ENCODE peak calls at places on chromosomes 6 and 20, in nine cellular contexts. C is heart left ventricle; Q is spleen; X is SJSA1; J is effector memory CD4-positive, alpha-beta T cell; B is mammary epithelial cell; P is suprapubic skin; T is PC-3; V is cardiac muscle cell. S is an unnamed sample.

GRCh38 chr20:32965115-32965514 is 39.1 kb downstream of the SUN5 start:
- DNase-seq in X (no peak), J (no peak), V (no peak), T (no peak), Q (no peak), B (no peak), P (peak), C (no peak), S (no peak)

GRCh38 chr20:1388253-1388652 is 4.6 kb downstream of the FKBP1A start:
- DNase-seq in T (no peak), Q (no peak), P (no peak), C (no peak), B (no peak), V (no peak), J (no peak), X (no peak), S (no peak)

GRCh38 chr20:25223765-25224720 is 23.8 kb upstream of the PYGB start:
- DNase-seq in J (no peak), B (no peak), P (peak), X (no peak), V (no peak), C (no peak), T (no peak), Q (peak), S (no peak)

GRCh38 chr6:153048631-153049030 is 46.1 kb upstream of the MTRF1L start:
- DNase-seq in B (peak), C (no peak), X (no peak), P (no peak), Q (no peak), J (no peak), V (no peak), T (peak), S (no peak)

GRCh38 chr20:24778585-24779031 is 170.5 kb upstream of the CST7 start:
- DNase-seq in J (no peak), X (no peak), C (no peak), T (peak), Q (peak), V (no peak), B (no peak), P (peak), S (peak)

GRCh38 chr6:36595168-36595818 is 1.1 kb downstream of the SRSF3 start:
- DNase-seq in X (peak), B (peak), P (no peak), J (no peak), Q (no peak), T (peak), V (peak), C (peak), S (no peak)

GRCh38 chr6:14472964-14473363 is 355.4 kb downstream of the CD83 start:
- DNase-seq in Q (no peak), X (peak), J (no peak), T (no peak), P (no peak), B (no peak), C (no peak), V (peak), S (no peak)

GRCh38 chr20:63501818-63502670 is 3.2 kb upstream of the EEF1A2 start:
- DNase-seq in X (no peak), T (no peak), V (no peak), J (no peak), B (no peak), Q (no peak), P (no peak), C (peak), S (no peak)

GRCh38 chr6:2770171-2770570 is 5.0 kb downstream of the WRNIP1 start:
- DNase-seq in J (no peak), B (no peak), X (peak), V (no peak), T (no peak), Q (peak), C (peak), P (no peak), S (no peak)

GRCh38 chr6:136751991-136752390 is 40.3 kb downstream of the MAP3K5 start:
- DNase-seq in C (no peak), J (no peak), B (no peak), X (no peak), P (no peak), T (no peak), V (no peak), Q (no peak), S (no peak)

GRCh38 chr6:169689247-169689646 is 12.6 kb downstream of the WDR27 start:
- DNase-seq in V (peak), Q (no peak), C (no peak), B (peak), X (peak), T (peak), J (no peak), P (no peak), S (no peak)

GRCh38 chr20:8454137-8454712 is 322.2 kb downstream of the PLCB1 start:
- DNase-seq in X (peak), T (peak), P (no peak), V (peak), B (peak), J (no peak), Q (no peak), C (no peak), S (no peak)

GRCh38 chr6:2940010-2940850 is 31.1 kb downstream of the SERPINB6 start:
- DNase-seq in C (no peak), Q (peak), X (no peak), J (peak), V (no peak), P (peak), B (no peak), T (no peak), S (no peak)

GRCh38 chr6:49001856-49002255 is 461.2 kb downstream of the MMUT start:
- DNase-seq in C (no peak), X (no peak), V (peak), T (peak), Q (no peak), B (peak), J (no peak), P (no peak), S (no peak)

GRCh38 chr6:40586800-40587201 is 363 bp downstream of the LRFN2 start:
- DNase-seq in J (no peak), B (no peak), T (no peak), P (no peak), X (no peak), C (no peak), Q (no peak), V (no peak), S (no peak)

GRCh38 chr6:81171991-81172740 is 580.3 kb downstream of the TENT5A start:
- DNase-seq in P (no peak), B (peak), C (peak), V (peak), J (no peak), X (no peak), T (no peak), Q (no peak), S (no peak)

GRCh38 chr6:152680151-152680550 is 17.5 kb upstream of the MYCT1 start:
- DNase-seq in P (no peak), V (no peak), C (no peak), J (no peak), Q (no peak), X (no peak), B (no peak), T (no peak), S (no peak)

GRCh38 chr20:38221041-38221589 is 39.4 kb downstream of the KIAA1755 start:
- DNase-seq in Q (peak), V (peak), J (peak), P (no peak), T (peak), X (peak), B (peak), C (peak), S (peak)

GRCh38 chr6:47700051-47700450 is 1.7 kb downstream of the ADGRF4 start:
- DNase-seq in P (no peak), B (peak), Q (no peak), C (no peak), V (peak), J (no peak), T (peak), X (no peak), S (peak)

GRCh38 chr6:32609731-32610640 is 20.3 kb upstream of the HLA-DRB1 start:
- DNase-seq in Q (peak), J (peak), P (no peak), B (peak), T (peak), C (no peak), V (peak), X (peak), S (no peak)

GRCh38 chr20:9290331-9290730 is 221.4 kb downstream of the PLCB4 start:
- DNase-seq in X (no peak), J (no peak), Q (no peak), P (no peak), T (no peak), C (no peak), V (no peak), B (no peak), S (no peak)

GRCh38 chr6:71473908-71474307 is 185.3 kb downstream of the OGFRL1 start:
- DNase-seq in V (peak), C (peak), J (no peak), Q (no peak), B (peak), X (peak), T (peak), P (peak), S (peak)

GRCh38 chr6:138891255-138891986 is 95.5 kb downstream of the ECT2L start:
- DNase-seq in C (no peak), T (peak), P (no peak), V (no peak), B (peak), Q (no peak), J (no peak), X (peak), S (no peak)

GRCh38 chr6:16236648-16237199 is 1.7 kb upstream of the GMPR start:
- DNase-seq in T (peak), P (no peak), C (peak), J (no peak), X (peak), B (peak), V (peak), Q (peak), S (peak)

GRCh38 chr6:52371656-52372151 is 9.8 kb downstream of the PAQR8 start:
- DNase-seq in B (no peak), P (no peak), V (peak), X (no peak), Q (no peak), J (no peak), T (no peak), C (no peak), S (no peak)

GRCh38 chr20:63525968-63526367 is 5.4 kb downstream of the PPDPF start:
- DNase-seq in P (no peak), J (no peak), B (no peak), Q (peak), V (no peak), C (no peak), T (no peak), X (no peak), S (no peak)

GRCh38 chr6:94254689-94255088 is 835.3 kb upstream of the EPHA7 start:
- DNase-seq in J (no peak), X (no peak), T (peak), C (no peak), Q (no peak), P (no peak), V (no peak), B (no peak), S (no peak)

GRCh38 chr20:50765674-50766073 is 29.2 kb upstream of the BCAS4 start:
- DNase-seq in J (no peak), P (no peak), V (no peak), X (no peak), Q (no peak), T (no peak), C (no peak), B (no peak), S (no peak)

GRCh38 chr6:29517728-29518440 is 30.1 kb upstream of the MAS1L start:
- DNase-seq in J (no peak), T (no peak), V (no peak), P (peak), X (no peak), C (no peak), Q (no peak), B (no peak), S (no peak)

GRCh38 chr20:36919715-36920333 is 31.7 kb downstream of the SAMHD1 start:
- DNase-seq in X (peak), P (no peak), Q (no peak), T (peak), J (no peak), B (peak), V (peak), C (no peak), S (no peak)

GRCh38 chr6:138909511-138909910 is 78.5 kb downstream of the REPS1 start:
- DNase-seq in V (no peak), P (no peak), B (no peak), T (no peak), Q (no peak), X (no peak), C (no peak), J (no peak), S (no peak)

GRCh38 chr6:35096129-35096852 is 44.8 kb downstream of the TCP11 start:
- DNase-seq in Q (no peak), X (peak), T (peak), P (no peak), C (no peak), V (peak), B (peak), J (no peak), S (no peak)

GRCh38 chr6:28165566-28165965 is 23.9 kb downstream of the ZKSCAN8 start:
- DNase-seq in P (no peak), T (no peak), V (no peak), X (no peak), B (no peak), Q (no peak), C (no peak), J (no peak), S (no peak)

GRCh38 chr6:163416380-163416629 is 1.8 kb downstream of the QKI start:
- DNase-seq in X (peak), Q (no peak), P (no peak), J (no peak), T (no peak), C (no peak), B (no peak), V (no peak), S (no peak)

DNA sequence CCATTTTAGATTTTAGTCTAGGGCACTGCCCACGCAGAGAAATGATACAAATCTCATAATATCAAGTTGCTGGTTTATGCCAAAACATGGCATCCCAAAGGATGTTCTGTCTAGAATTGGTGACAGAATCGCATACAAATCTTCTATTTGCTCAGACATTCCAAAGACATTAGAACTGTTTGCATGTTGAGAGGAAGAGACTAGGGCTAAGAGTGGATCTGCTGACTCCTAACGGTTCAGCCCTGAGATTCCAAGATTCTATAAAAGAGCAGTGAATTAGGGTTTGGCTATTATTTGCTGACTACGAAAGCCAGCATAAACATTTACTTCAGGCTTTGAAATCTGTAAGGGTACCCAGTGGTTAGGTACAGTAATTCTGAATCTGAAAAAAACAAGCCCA is 3.6 kb downstream of the EPB41L2 start:
- DNase-seq in C (no peak), P (no peak), Q (no peak), J (no peak), V (peak), X (peak), T (peak), B (no peak), S (no peak)
- H3K4me3 ChIP-seq in C (no peak), P (no peak), Q (no peak), J (no peak), V (no peak), X (no peak), T (peak), B (no peak), S (no peak)

DNA sequence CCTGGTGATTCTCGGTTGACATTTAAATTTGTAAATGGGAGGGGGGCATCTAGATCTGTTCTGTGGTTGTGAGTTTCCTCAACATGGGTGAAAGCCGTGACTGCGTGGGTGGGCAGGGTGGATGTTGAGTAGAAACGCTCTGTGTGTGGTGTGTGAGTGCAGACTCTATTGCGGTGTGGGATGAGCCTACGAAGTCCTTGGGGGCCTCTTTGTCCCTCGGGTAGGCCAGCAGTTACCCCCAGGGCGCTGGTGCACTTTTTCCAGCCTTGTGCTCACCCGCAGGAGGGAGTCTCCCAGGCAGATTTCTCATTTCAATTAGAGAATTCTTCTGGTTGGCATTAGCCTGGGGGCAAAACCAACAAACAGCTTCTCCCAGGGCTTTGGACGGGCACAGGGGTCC is 10.6 kb downstream of the TOX2 start:
- DNase-seq in T (no peak), B (no peak), C (no peak), J (no peak), V (no peak), X (peak), P (no peak), Q (no peak), S (no peak)
- H3K27ac ChIP-seq in T (no peak), B (no peak), C (no peak), J (no peak), V (no peak), X (peak), P (no peak), Q (no peak), S (no peak)

GRCh38 chr20:47573586-47573985 is 71.9 kb downstream of the NCOA3 start:
- DNase-seq in B (no peak), Q (no peak), J (no peak), T (no peak), C (no peak), X (no peak), P (no peak), V (no peak), S (no peak)

GRCh38 chr20:47577271-47577670 is 75.6 kb downstream of the NCOA3 start:
- DNase-seq in P (no peak), V (no peak), X (no peak), C (no peak), T (no peak), Q (no peak), B (no peak), J (no peak), S (no peak)

GRCh38 chr20:47574616-47575401 is 73.1 kb downstream of the NCOA3 start:
- DNase-seq in J (no peak), P (no peak), T (peak), C (no peak), B (no peak), V (peak), X (no peak), Q (no peak), S (no peak)

GRCh38 chr20:47578543-47578942 is 76.9 kb downstream of the NCOA3 start:
- DNase-seq in X (no peak), C (no peak), P (no peak), B (no peak), Q (no peak), V (peak), J (no peak), T (no peak), S (no peak)

DNA sequence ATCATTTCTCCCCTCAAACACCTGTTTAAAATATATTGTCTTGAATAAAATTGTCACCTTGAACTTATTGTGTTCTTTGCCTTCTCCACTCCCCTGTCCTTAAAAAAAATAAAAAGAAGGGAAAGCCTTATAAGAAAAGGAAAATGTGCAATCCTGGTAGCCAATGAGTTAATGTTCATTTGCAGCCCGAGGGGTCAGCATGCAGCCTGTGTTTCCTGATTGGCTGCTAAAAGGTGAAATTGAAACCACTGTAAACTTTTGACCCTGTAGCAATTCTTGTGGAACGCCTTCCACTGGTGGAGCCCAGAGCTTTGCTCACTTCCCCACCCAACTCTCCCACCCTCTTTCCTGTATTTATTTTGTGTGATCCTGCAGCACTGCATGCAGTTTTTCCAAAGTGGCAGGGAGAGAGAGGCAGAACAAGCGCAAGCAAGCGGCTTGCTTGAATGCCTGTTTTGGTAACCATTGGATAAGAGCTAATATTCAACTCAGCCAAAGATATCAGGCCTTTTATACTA is 74.9 kb downstream of the NCOA3 start:
- DNase-seq in J (no peak), X (peak), P (no peak), B (peak), C (peak), V (peak), Q (no peak), T (peak), S (peak)
- H3K4me3 ChIP-seq in J (no peak), X (no peak), P (no peak), B (no peak), C (peak), V (no peak), Q (no peak), T (peak), S (peak)

GRCh38 chr6:41736800-41737555 is 1.6 kb upstream of the TFEB start:
- DNase-seq in Q (peak), V (no peak), P (no peak), X (no peak), B (no peak), J (no peak), C (no peak), T (no peak), S (no peak)

GRCh38 chr6:41736207-41736710 is 851 bp upstream of the TFEB start:
- DNase-seq in C (no peak), J (no peak), Q (peak), P (no peak), B (no peak), X (no peak), V (peak), T (no peak), S (no peak)

GRCh38 chr6:41734666-41735426 is 562 bp downstream of the TFEB start:
- DNase-seq in B (peak), J (peak), T (peak), P (peak), Q (peak), X (peak), C (peak), V (peak), S (peak)

GRCh38 chr6:41733707-41734665 is 1.4 kb downstream of the TFEB start:
- DNase-seq in V (peak), B (peak), C (peak), P (no peak), X (peak), T (peak), J (peak), Q (peak), S (peak)

DNA sequence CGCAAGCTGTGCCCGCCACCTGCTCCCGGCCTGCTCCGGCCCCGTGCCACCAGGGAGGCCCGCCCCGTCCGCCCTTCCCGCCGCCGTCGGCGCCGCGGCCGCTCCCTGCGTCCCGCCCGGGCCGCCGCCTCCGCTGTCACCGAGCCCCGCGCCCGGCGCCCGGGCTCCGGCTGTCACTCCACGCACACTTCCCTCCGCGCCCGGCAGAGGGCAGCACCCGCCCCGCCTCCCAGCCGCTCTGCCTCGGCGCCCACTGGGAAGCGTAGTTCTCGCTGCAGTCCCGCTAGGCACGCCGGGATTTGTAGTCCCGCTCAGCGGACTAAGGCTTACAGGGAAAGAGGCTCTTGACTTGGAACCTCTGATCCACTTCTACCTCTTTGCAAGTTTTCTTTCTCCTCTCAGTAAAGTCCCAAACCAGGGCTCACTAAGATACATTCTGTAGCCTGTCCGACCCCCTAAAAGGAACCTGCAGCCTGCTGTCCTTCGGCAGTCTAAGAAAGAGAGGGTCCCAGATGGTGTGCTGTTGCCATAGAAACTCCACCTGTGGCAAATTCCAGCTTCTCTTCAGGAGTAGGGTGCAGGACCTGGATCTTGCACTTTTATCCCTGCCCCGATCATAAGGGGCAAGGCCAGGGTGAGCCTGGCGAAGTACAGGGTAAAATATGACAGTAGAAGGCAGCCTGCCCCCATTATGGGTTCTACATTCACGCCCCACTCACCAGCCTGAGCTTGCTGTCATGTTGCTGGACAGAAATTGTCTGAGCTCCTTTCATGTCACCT is at the start of gene TFEB:
- DNase-seq in P (peak), C (peak), X (peak), V (peak), J (peak), Q (peak), B (peak), T (peak), S (peak)
- H3K27ac ChIP-seq in P (peak), C (peak), X (no peak), V (peak), J (peak), Q (peak), B (peak), T (no peak), S (peak)

S was measured in breast epithelium.